ENCODE peak calls at places on chromosome 4, in eight cellular contexts. Y is heart right ventricle, E is RWPE1, C is colonic mucosa, F is WTC11, A is epithelial cell of proximal tubule, J is ovary, N is upper lobe of left lung. K is an unnamed sample.

GRCh38 chr4:110055014-110055768 is 142.5 kb downstream of the EGF start:
- DNase-seq in Y (no peak), E (no peak), C (no peak), F (no peak), A (peak; percentile 68), J (no peak), N (no peak), K (no peak)

GRCh38 chr4:6682862-6683590 is 10.7 kb upstream of the S100P start:
- DNase-seq in Y (no peak), E (no peak), C (no peak), F (no peak), A (no peak), J (no peak), N (no peak), K (no peak)

GRCh38 chr4:77819836-77820679 is 890 bp upstream of the CNOT6L start:
- DNase-seq in Y (peak; percentile 93), E (peak; percentile 93), C (peak; percentile 97), F (peak; percentile 87), A (no peak), J (peak; percentile 90), N (peak; percentile 98), K (peak; percentile 94)

GRCh38 chr4:183968502-183968901 is 63.4 kb downstream of the STOX2 start:
- DNase-seq in Y (no peak), E (no peak), C (no peak), F (no peak), A (no peak), J (no peak), N (no peak), K (no peak)

GRCh38 chr4:173001571-173001970 is 167.0 kb upstream of the GALNT7 start:
- DNase-seq in Y (no peak), E (no peak), C (no peak), F (no peak), A (no peak), J (no peak), N (no peak), K (no peak)

GRCh38 chr4:165383757-165384156 is 4.9 kb downstream of the CPE start:
- DNase-seq in Y (no peak), E (peak; percentile 20), C (no peak), F (no peak), A (no peak), J (no peak), N (no peak), K (no peak)

GRCh38 chr4:17760602-17761001 is 20.8 kb downstream of the FAM184B start:
- DNase-seq in Y (no peak), E (no peak), C (no peak), F (no peak), A (no peak), J (no peak), N (no peak), K (no peak)

GRCh38 chr4:164790249-164790648 is 36.3 kb downstream of the SMIM31 start:
- DNase-seq in Y (no peak), E (no peak), C (no peak), F (no peak), A (no peak), J (no peak), N (no peak), K (no peak)

GRCh38 chr4:1402516-1403101 is 3.6 kb downstream of the NKX1-1 start:
- DNase-seq in Y (no peak), E (no peak), C (no peak), F (no peak), A (no peak), J (no peak), N (peak; percentile 73), K (peak; percentile 40)

GRCh38 chr4:156827519-156827918 is 144.1 kb downstream of the PDGFC start:
- DNase-seq in Y (no peak), E (no peak), C (no peak), F (no peak), A (no peak), J (no peak), N (no peak), K (no peak)

GRCh38 chr4:21699437-21699836 is 249.1 kb downstream of the KCNIP4 start:
- DNase-seq in Y (no peak), E (no peak), C (peak; percentile 36), F (no peak), A (no peak), J (no peak), N (no peak), K (no peak)

GRCh38 chr4:166422475-166422874 is 549.4 kb downstream of the TLL1 start:
- DNase-seq in Y (no peak), E (peak; percentile 21), C (no peak), F (no peak), A (no peak), J (no peak), N (no peak), K (no peak)

GRCh38 chr4:168631241-168632151 is 134.6 kb downstream of the PALLD start:
- DNase-seq in Y (peak; percentile 75), E (peak; percentile 66), C (peak; percentile 70), F (peak; percentile 72), A (no peak), J (peak; percentile 63), N (peak; percentile 92), K (peak; percentile 80)

DNA sequence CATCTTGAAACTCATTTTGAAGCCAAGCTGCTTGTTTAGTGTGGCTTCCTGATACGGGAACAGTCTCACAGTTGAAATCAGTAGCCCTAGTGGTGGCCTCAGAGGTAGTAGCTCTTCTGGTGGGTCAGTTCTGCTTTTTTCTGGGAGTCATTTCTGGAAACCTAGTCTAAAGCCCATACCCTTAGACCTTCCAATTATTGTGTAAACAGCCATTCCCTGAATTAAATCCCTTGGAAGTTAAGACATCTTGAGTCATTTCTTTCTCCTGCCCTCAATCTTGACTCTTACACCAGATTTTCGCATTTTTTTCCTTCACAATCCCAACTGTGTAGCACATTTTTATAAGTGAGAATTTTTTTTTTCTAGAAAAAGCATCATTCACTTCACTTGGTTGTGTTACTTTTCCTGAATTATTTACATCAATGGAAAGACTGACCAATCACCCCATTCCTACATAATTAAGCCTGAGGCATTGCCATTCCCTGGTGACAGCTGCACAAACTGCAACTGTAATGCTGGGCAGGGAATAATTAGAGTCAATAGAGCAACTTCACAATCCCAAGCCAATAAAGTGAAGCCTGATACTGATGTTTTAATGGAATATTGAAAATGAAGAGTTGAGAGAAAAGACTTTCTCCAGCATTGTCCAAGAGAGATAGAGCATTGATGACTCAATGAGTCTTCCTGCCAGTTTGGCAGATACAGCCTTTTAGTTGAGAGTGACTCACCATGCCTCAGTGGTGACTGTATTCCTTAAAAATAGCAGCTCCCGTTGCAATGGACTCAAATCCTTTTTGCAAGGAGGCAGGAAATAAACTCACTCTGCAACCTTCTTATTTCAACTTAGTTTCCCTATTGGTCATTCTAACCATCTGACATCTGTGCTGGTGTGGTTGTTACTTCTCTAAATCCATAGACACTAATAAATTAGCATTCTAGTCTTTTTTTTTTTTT is 13.0 kb upstream of the SEPSECS start:
- DNase-seq in Y (no peak), E (peak; percentile 93), C (no peak), F (no peak), A (peak; percentile 89), J (peak; percentile 16), N (no peak), K (no peak)
- TF ChIP-seq CTCF in Y (no peak), E (no peak), C (no peak), F (no peak), A (no peak), J (no peak), N (no peak), K (no peak)

GRCh38 chr4:69524708-69525107 is 29.0 kb upstream of the UGT2B4 start:
- DNase-seq in Y (no peak), E (no peak), C (no peak), F (no peak), A (no peak), J (no peak), N (no peak), K (no peak)
- TF ChIP-seq CTCF in Y (no peak), E (no peak), C (no peak), F (no peak), A (no peak), J (no peak), N (no peak), K (no peak)

GRCh38 chr4:55312491-55313101 is 33.4 kb upstream of the SRD5A3 start:
- DNase-seq in Y (no peak), E (no peak), C (peak; percentile 36), F (peak; percentile 40), A (peak; percentile 9), J (no peak), N (no peak), K (no peak)
- TF ChIP-seq CTCF in Y (peak; percentile 80), E (peak; percentile 31), C (peak; percentile 54), F (no peak), A (peak; percentile 82), J (no peak), N (peak; percentile 31), K (no peak)

DNA sequence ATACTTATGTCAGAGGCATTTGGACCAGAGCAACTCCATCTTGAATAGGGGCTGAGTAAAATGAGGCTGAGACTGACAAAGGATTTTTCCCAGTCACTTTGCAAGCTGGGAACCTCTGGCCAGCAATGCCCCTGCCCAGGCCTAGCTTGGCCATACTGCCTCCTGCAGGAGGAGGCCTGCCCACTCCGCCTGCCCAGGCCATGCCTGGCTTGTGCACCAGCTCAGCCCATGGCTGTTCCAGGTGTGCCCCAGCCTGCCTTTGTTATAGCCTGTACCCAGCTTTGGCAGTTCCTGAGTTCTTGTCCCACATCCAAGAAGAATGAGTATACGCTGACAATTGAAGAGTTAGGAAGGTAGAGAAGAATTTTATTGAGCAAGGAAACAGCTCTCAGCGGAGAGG is 176.1 kb downstream of the AASDH start:
- DNase-seq in Y (no peak), E (no peak), C (no peak), F (no peak), A (no peak), J (no peak), N (peak; percentile 29), K (no peak)
- TF ChIP-seq CTCF in Y (no peak), E (no peak), C (no peak), F (no peak), A (no peak), J (no peak), N (no peak), K (no peak)

GRCh38 chr4:73308286-73308685 is 49.7 kb upstream of the ANKRD17 start:
- DNase-seq in Y (no peak), E (no peak), C (no peak), F (no peak), A (no peak), J (no peak), N (no peak), K (no peak)
- TF ChIP-seq CTCF in Y (no peak), E (peak; percentile 18), C (no peak), F (no peak), A (peak; percentile 62), J (no peak), N (no peak), K (no peak)

GRCh38 chr4:3767569-3768288 is 1.5 kb downstream of the ADRA2C start:
- DNase-seq in Y (no peak), E (no peak), C (peak; percentile 26), F (peak; percentile 71), A (no peak), J (no peak), N (no peak), K (peak; percentile 63)
- TF ChIP-seq CTCF in Y (peak; percentile 29), E (no peak), C (no peak), F (no peak), A (no peak), J (no peak), N (no peak), K (peak; percentile 38)